ENCODE peak calls at places on chromosome 16, in ten cellular contexts. One of them, this sample, is unnamed.

GRCh38 chr16:78962457-78962929 is 638.0 kb downstream of the MAF start:
- DNase-seq in esophagus muscularis mucosa: no peak
- DNase-seq in spleen: no peak
- DNase-seq in fibroblast of mammary gland: no peak
- DNase-seq in AG04450: no peak
- DNase-seq in naive thymus-derived CD4-positive, alpha-beta T cell: no peak
- DNase-seq in mesendoderm: no peak
- DNase-seq in SJSA1: no peak
- DNase-seq in uterus: no peak
- DNase-seq in OCI-LY7: peak; percentile 28
- DNase-seq in this sample: no peak

GRCh38 chr16:4578961-4579530 is 22.9 kb downstream of the C16orf96 start:
- DNase-seq in esophagus muscularis mucosa: no peak
- DNase-seq in spleen: no peak
- DNase-seq in fibroblast of mammary gland: no peak
- DNase-seq in AG04450: no peak
- DNase-seq in naive thymus-derived CD4-positive, alpha-beta T cell: no peak
- DNase-seq in mesendoderm: no peak
- DNase-seq in SJSA1: no peak
- DNase-seq in uterus: no peak
- DNase-seq in OCI-LY7: no peak
- DNase-seq in this sample: no peak

GRCh38 chr16:24723663-24724062 is 5.8 kb upstream of the TNRC6A start:
- DNase-seq in esophagus muscularis mucosa: no peak
- DNase-seq in spleen: no peak
- DNase-seq in fibroblast of mammary gland: no peak
- DNase-seq in AG04450: no peak
- DNase-seq in naive thymus-derived CD4-positive, alpha-beta T cell: no peak
- DNase-seq in mesendoderm: no peak
- DNase-seq in SJSA1: no peak
- DNase-seq in uterus: no peak
- DNase-seq in OCI-LY7: no peak
- DNase-seq in this sample: no peak

GRCh38 chr16:19210175-19210924 is 42.3 kb downstream of the SYT17 start:
- DNase-seq in esophagus muscularis mucosa: no peak
- DNase-seq in spleen: no peak
- DNase-seq in fibroblast of mammary gland: peak; percentile 16
- DNase-seq in AG04450: peak; percentile 20
- DNase-seq in naive thymus-derived CD4-positive, alpha-beta T cell: no peak
- DNase-seq in mesendoderm: no peak
- DNase-seq in SJSA1: peak; percentile 62
- DNase-seq in uterus: no peak
- DNase-seq in OCI-LY7: peak; percentile 89
- DNase-seq in this sample: peak; percentile 12

GRCh38 chr16:69595127-69596036 is 29.6 kb downstream of the NFAT5 start:
- DNase-seq in esophagus muscularis mucosa: no peak
- DNase-seq in spleen: no peak
- DNase-seq in fibroblast of mammary gland: peak; percentile 72
- DNase-seq in AG04450: no peak
- DNase-seq in naive thymus-derived CD4-positive, alpha-beta T cell: no peak
- DNase-seq in mesendoderm: no peak
- DNase-seq in SJSA1: no peak
- DNase-seq in uterus: no peak
- DNase-seq in OCI-LY7: no peak
- DNase-seq in this sample: peak; percentile 74

GRCh38 chr16:61432421-61432820 is 603.8 kb downstream of the CDH8 start:
- DNase-seq in esophagus muscularis mucosa: no peak
- DNase-seq in spleen: no peak
- DNase-seq in fibroblast of mammary gland: no peak
- DNase-seq in AG04450: no peak
- DNase-seq in naive thymus-derived CD4-positive, alpha-beta T cell: no peak
- DNase-seq in mesendoderm: peak; percentile 24
- DNase-seq in SJSA1: no peak
- DNase-seq in uterus: no peak
- DNase-seq in OCI-LY7: no peak
- DNase-seq in this sample: no peak

GRCh38 chr16:8676737-8677375 is 2.4 kb downstream of the ABAT start:
- DNase-seq in esophagus muscularis mucosa: no peak
- DNase-seq in spleen: peak; percentile 23
- DNase-seq in fibroblast of mammary gland: no peak
- DNase-seq in AG04450: no peak
- DNase-seq in naive thymus-derived CD4-positive, alpha-beta T cell: no peak
- DNase-seq in mesendoderm: no peak
- DNase-seq in SJSA1: no peak
- DNase-seq in uterus: no peak
- DNase-seq in OCI-LY7: no peak
- DNase-seq in this sample: no peak

GRCh38 chr16:85274501-85274900 is 162.2 kb upstream of the CIBAR2 start:
- DNase-seq in esophagus muscularis mucosa: no peak
- DNase-seq in spleen: no peak
- DNase-seq in fibroblast of mammary gland: no peak
- DNase-seq in AG04450: no peak
- DNase-seq in naive thymus-derived CD4-positive, alpha-beta T cell: no peak
- DNase-seq in mesendoderm: no peak
- DNase-seq in SJSA1: no peak
- DNase-seq in uterus: no peak
- DNase-seq in OCI-LY7: no peak
- DNase-seq in this sample: no peak

GRCh38 chr16:70563571-70563970 is 40.0 kb downstream of the SF3B3 start:
- DNase-seq in esophagus muscularis mucosa: no peak
- DNase-seq in spleen: no peak
- DNase-seq in fibroblast of mammary gland: peak; percentile 86
- DNase-seq in AG04450: no peak
- DNase-seq in naive thymus-derived CD4-positive, alpha-beta T cell: no peak
- DNase-seq in mesendoderm: no peak
- DNase-seq in SJSA1: no peak
- DNase-seq in uterus: no peak
- DNase-seq in OCI-LY7: no peak
- DNase-seq in this sample: peak; percentile 61

GRCh38 chr16:22694887-22695382 is 119.0 kb upstream of the HS3ST2 start:
- DNase-seq in esophagus muscularis mucosa: no peak
- DNase-seq in spleen: no peak
- DNase-seq in fibroblast of mammary gland: peak; percentile 93
- DNase-seq in AG04450: peak; percentile 61
- DNase-seq in naive thymus-derived CD4-positive, alpha-beta T cell: no peak
- DNase-seq in mesendoderm: peak; percentile 53
- DNase-seq in SJSA1: peak; percentile 61
- DNase-seq in uterus: peak; percentile 29
- DNase-seq in OCI-LY7: no peak
- DNase-seq in this sample: peak; percentile 90

GRCh38 chr16:89200124-89200849 is at the start of gene SLC22A31:
- DNase-seq in esophagus muscularis mucosa: no peak
- DNase-seq in spleen: peak; percentile 60
- DNase-seq in fibroblast of mammary gland: no peak
- DNase-seq in AG04450: no peak
- DNase-seq in naive thymus-derived CD4-positive, alpha-beta T cell: no peak
- DNase-seq in mesendoderm: peak; percentile 28
- DNase-seq in SJSA1: no peak
- DNase-seq in uterus: no peak
- DNase-seq in OCI-LY7: no peak
- DNase-seq in this sample: no peak

GRCh38 chr16:57389087-57389468 is 15.5 kb upstream of the CCL17 start:
- DNase-seq in esophagus muscularis mucosa: no peak
- DNase-seq in spleen: no peak
- DNase-seq in fibroblast of mammary gland: no peak
- DNase-seq in AG04450: no peak
- DNase-seq in naive thymus-derived CD4-positive, alpha-beta T cell: no peak
- DNase-seq in mesendoderm: no peak
- DNase-seq in SJSA1: no peak
- DNase-seq in uterus: no peak
- DNase-seq in OCI-LY7: no peak
- DNase-seq in this sample: no peak

GRCh38 chr16:57391308-57391699 is 13.3 kb upstream of the CCL17 start:
- DNase-seq in esophagus muscularis mucosa: no peak
- DNase-seq in spleen: no peak
- DNase-seq in fibroblast of mammary gland: no peak
- DNase-seq in AG04450: no peak
- DNase-seq in naive thymus-derived CD4-positive, alpha-beta T cell: no peak
- DNase-seq in mesendoderm: no peak
- DNase-seq in SJSA1: no peak
- DNase-seq in uterus: no peak
- DNase-seq in OCI-LY7: no peak
- DNase-seq in this sample: no peak

GRCh38 chr16:57392694-57393093 is 11.9 kb upstream of the CCL17 start:
- DNase-seq in esophagus muscularis mucosa: no peak
- DNase-seq in spleen: peak; percentile 11
- DNase-seq in fibroblast of mammary gland: no peak
- DNase-seq in AG04450: no peak
- DNase-seq in naive thymus-derived CD4-positive, alpha-beta T cell: no peak
- DNase-seq in mesendoderm: no peak
- DNase-seq in SJSA1: no peak
- DNase-seq in uterus: no peak
- DNase-seq in OCI-LY7: no peak
- DNase-seq in this sample: no peak

GRCh38 chr16:57391708-57392107 is 12.9 kb upstream of the CCL17 start:
- DNase-seq in esophagus muscularis mucosa: no peak
- DNase-seq in spleen: no peak
- DNase-seq in fibroblast of mammary gland: no peak
- DNase-seq in AG04450: no peak
- DNase-seq in naive thymus-derived CD4-positive, alpha-beta T cell: no peak
- DNase-seq in mesendoderm: no peak
- DNase-seq in SJSA1: no peak
- DNase-seq in uterus: no peak
- DNase-seq in OCI-LY7: no peak
- DNase-seq in this sample: no peak

GRCh38 chr16:57390635-57391307 is 13.8 kb upstream of the CCL17 start:
- DNase-seq in esophagus muscularis mucosa: no peak
- DNase-seq in spleen: peak; percentile 20
- DNase-seq in fibroblast of mammary gland: no peak
- DNase-seq in AG04450: no peak
- DNase-seq in naive thymus-derived CD4-positive, alpha-beta T cell: no peak
- DNase-seq in mesendoderm: no peak
- DNase-seq in SJSA1: no peak
- DNase-seq in uterus: no peak
- DNase-seq in OCI-LY7: no peak
- DNase-seq in this sample: no peak
- H3K4me3 ChIP-seq in esophagus muscularis mucosa: no peak overlapping the region
- H3K4me3 ChIP-seq in spleen: no peak overlapping the region
- H3K4me3 ChIP-seq in fibroblast of mammary gland: no peak overlapping the region
- H3K4me3 ChIP-seq in AG04450: no peak overlapping the region
- H3K4me3 ChIP-seq in naive thymus-derived CD4-positive, alpha-beta T cell: no peak overlapping the region
- H3K4me3 ChIP-seq in mesendoderm: no peak overlapping the region
- H3K4me3 ChIP-seq in SJSA1: no peak overlapping the region
- H3K4me3 ChIP-seq in uterus: no peak overlapping the region
- H3K4me3 ChIP-seq in OCI-LY7: no peak overlapping the region
- H3K4me3 ChIP-seq in this sample: no peak overlapping the region

GRCh38 chr16:29824589-29825144 is 4.4 kb downstream of the MVP start:
- DNase-seq in esophagus muscularis mucosa: no peak
- DNase-seq in spleen: no peak
- DNase-seq in fibroblast of mammary gland: peak; percentile 89
- DNase-seq in AG04450: peak; percentile 65
- DNase-seq in naive thymus-derived CD4-positive, alpha-beta T cell: no peak
- DNase-seq in mesendoderm: no peak
- DNase-seq in SJSA1: peak; percentile 81
- DNase-seq in uterus: no peak
- DNase-seq in OCI-LY7: no peak
- DNase-seq in this sample: peak; percentile 80
- H3K4me3 ChIP-seq in esophagus muscularis mucosa: peak overlapping the region; percentile 5
- H3K4me3 ChIP-seq in spleen: no peak overlapping the region
- H3K4me3 ChIP-seq in fibroblast of mammary gland: peak overlapping the region; percentile 3
- H3K4me3 ChIP-seq in AG04450: peak overlapping the region; percentile 42
- H3K4me3 ChIP-seq in naive thymus-derived CD4-positive, alpha-beta T cell: peak overlapping the region; percentile 44
- H3K4me3 ChIP-seq in mesendoderm: no peak overlapping the region
- H3K4me3 ChIP-seq in SJSA1: no peak overlapping the region
- H3K4me3 ChIP-seq in uterus: peak overlapping the region; percentile 1
- H3K4me3 ChIP-seq in OCI-LY7: no peak overlapping the region
- H3K4me3 ChIP-seq in this sample: peak overlapping the region; percentile 22

GRCh38 chr16:14307059-14307531 is 236.0 kb downstream of the MRTFB start:
- DNase-seq in esophagus muscularis mucosa: no peak
- DNase-seq in spleen: peak; percentile 63
- DNase-seq in fibroblast of mammary gland: no peak
- DNase-seq in AG04450: no peak
- DNase-seq in naive thymus-derived CD4-positive, alpha-beta T cell: no peak
- DNase-seq in mesendoderm: peak; percentile 37
- DNase-seq in SJSA1: no peak
- DNase-seq in uterus: no peak
- DNase-seq in OCI-LY7: peak; percentile 68
- DNase-seq in this sample: no peak
- H3K4me3 ChIP-seq in esophagus muscularis mucosa: peak overlapping the region; percentile 13
- H3K4me3 ChIP-seq in spleen: no peak overlapping the region
- H3K4me3 ChIP-seq in fibroblast of mammary gland: no peak overlapping the region
- H3K4me3 ChIP-seq in AG04450: no peak overlapping the region
- H3K4me3 ChIP-seq in naive thymus-derived CD4-positive, alpha-beta T cell: no peak overlapping the region
- H3K4me3 ChIP-seq in mesendoderm: no peak overlapping the region
- H3K4me3 ChIP-seq in SJSA1: no peak overlapping the region
- H3K4me3 ChIP-seq in uterus: no peak overlapping the region
- H3K4me3 ChIP-seq in OCI-LY7: peak overlapping the region; percentile 99
- H3K4me3 ChIP-seq in this sample: no peak overlapping the region

GRCh38 chr16:67201411-67202345 is 2.7 kb downstream of the ELMO3 start:
- DNase-seq in esophagus muscularis mucosa: no peak
- DNase-seq in spleen: no peak
- DNase-seq in fibroblast of mammary gland: no peak
- DNase-seq in AG04450: no peak
- DNase-seq in naive thymus-derived CD4-positive, alpha-beta T cell: no peak
- DNase-seq in mesendoderm: no peak
- DNase-seq in SJSA1: no peak
- DNase-seq in uterus: no peak
- DNase-seq in OCI-LY7: no peak
- DNase-seq in this sample: no peak

GRCh38 chr16:67200491-67200890 is 1.6 kb downstream of the ELMO3 start:
- DNase-seq in esophagus muscularis mucosa: no peak
- DNase-seq in spleen: no peak
- DNase-seq in fibroblast of mammary gland: no peak
- DNase-seq in AG04450: no peak
- DNase-seq in naive thymus-derived CD4-positive, alpha-beta T cell: no peak
- DNase-seq in mesendoderm: no peak
- DNase-seq in SJSA1: no peak
- DNase-seq in uterus: no peak
- DNase-seq in OCI-LY7: no peak
- DNase-seq in this sample: no peak

GRCh38 chr16:67198238-67198734 is 645 bp upstream of the ELMO3 start:
- DNase-seq in esophagus muscularis mucosa: no peak
- DNase-seq in spleen: no peak
- DNase-seq in fibroblast of mammary gland: peak; percentile 51
- DNase-seq in AG04450: no peak
- DNase-seq in naive thymus-derived CD4-positive, alpha-beta T cell: peak; percentile 25
- DNase-seq in mesendoderm: peak; percentile 63
- DNase-seq in SJSA1: peak; percentile 30
- DNase-seq in uterus: no peak
- DNase-seq in OCI-LY7: peak; percentile 35
- DNase-seq in this sample: no peak

GRCh38 chr16:67199011-67199807 is at the start of gene ELMO3:
- DNase-seq in esophagus muscularis mucosa: no peak
- DNase-seq in spleen: no peak
- DNase-seq in fibroblast of mammary gland: no peak
- DNase-seq in AG04450: no peak
- DNase-seq in naive thymus-derived CD4-positive, alpha-beta T cell: no peak
- DNase-seq in mesendoderm: peak; percentile 90
- DNase-seq in SJSA1: no peak
- DNase-seq in uterus: no peak
- DNase-seq in OCI-LY7: no peak
- DNase-seq in this sample: no peak

DNA sequence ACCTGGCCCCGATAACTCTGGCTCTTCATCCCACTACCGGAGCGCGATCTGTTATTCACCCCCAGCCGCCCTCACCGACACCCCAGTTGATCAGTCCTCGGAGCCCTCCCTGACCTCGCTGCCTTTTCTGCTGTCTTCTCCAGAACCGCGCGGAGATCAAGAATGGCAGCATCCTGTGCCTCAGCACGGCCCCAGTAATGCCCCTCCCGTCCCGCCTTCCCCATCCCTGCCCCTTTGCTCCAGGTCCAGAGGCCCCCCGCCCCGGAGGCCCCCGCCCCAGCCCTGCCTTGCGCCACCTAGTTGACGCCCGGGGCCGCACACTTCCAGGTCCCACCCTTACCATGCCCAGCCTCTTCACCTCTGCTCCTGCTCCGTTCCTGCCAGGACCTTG is 872 bp downstream of the ELMO3 start:
- DNase-seq in esophagus muscularis mucosa: no peak
- DNase-seq in spleen: no peak
- DNase-seq in fibroblast of mammary gland: no peak
- DNase-seq in AG04450: no peak
- DNase-seq in naive thymus-derived CD4-positive, alpha-beta T cell: no peak
- DNase-seq in mesendoderm: peak; percentile 61
- DNase-seq in SJSA1: no peak
- DNase-seq in uterus: no peak
- DNase-seq in OCI-LY7: no peak
- DNase-seq in this sample: no peak
- H3K4me3 ChIP-seq in esophagus muscularis mucosa: no peak overlapping the region
- H3K4me3 ChIP-seq in spleen: no peak overlapping the region
- H3K4me3 ChIP-seq in fibroblast of mammary gland: no peak overlapping the region
- H3K4me3 ChIP-seq in AG04450: no peak overlapping the region
- H3K4me3 ChIP-seq in naive thymus-derived CD4-positive, alpha-beta T cell: no peak overlapping the region
- H3K4me3 ChIP-seq in mesendoderm: peak overlapping the region; percentile 42
- H3K4me3 ChIP-seq in SJSA1: no peak overlapping the region
- H3K4me3 ChIP-seq in uterus: no peak overlapping the region
- H3K4me3 ChIP-seq in OCI-LY7: no peak overlapping the region
- H3K4me3 ChIP-seq in this sample: no peak overlapping the region

This sample was measured in fibroblast of villous mesenchyme.